ENCODE peak calls at places on chromosomes 4 and X, in eight cellular contexts. E is EH; R is stimulated activated CD4-positive, alpha-beta T cell treated with anti-CD3 and anti-CD28 coated beads, TNF-alpha, amount 100 ng/mL, for 1 hour; D is IMR-90; P is activated CD4-positive, alpha-beta memory T cell treated with anti-CD3 and anti-CD28 coated beads for 36 hours; N is iPS-NIHi11; K is stimulated activated CD8-positive, alpha-beta memory T cell treated with anti-CD3 and anti-CD28 coated beads, Interleukin-4, amount 100 ng/mL, for 48 hours; C is stomach. W is an unnamed sample.

GRCh38 chr4:38967260-38968095 is 64.7 kb downstream of the TMEM156 start:
- DNase-seq in E (peak), K (no peak), R (no peak), N (no peak), D (peak), P (no peak), C (no peak), W (peak)

GRCh38 chr4:149707862-149708261 is 107.8 kb downstream of the IQCM start:
- DNase-seq in K (no peak), D (no peak), N (no peak), P (no peak), C (no peak), R (no peak), E (no peak), W (no peak)

GRCh38 chrX:141791856-141792255 is 46.3 kb upstream of the MAGEC3 start:
- DNase-seq in D (no peak), P (no peak), R (no peak), C (no peak), E (no peak), K (no peak), N (no peak), W (peak)

GRCh38 chrX:23251043-23251442 is 83.6 kb upstream of the PTCHD1 start:
- DNase-seq in C (no peak), R (no peak), D (no peak), E (no peak), K (no peak), N (no peak), P (no peak), W (no peak)

GRCh38 chr4:3226467-3226866 is 22.5 kb upstream of the MSANTD1 start:
- DNase-seq in K (no peak), D (no peak), C (peak), N (no peak), E (no peak), R (no peak), P (no peak), W (no peak)

GRCh38 chrX:135977611-135978010 is 3.8 kb upstream of the MMGT1 start:
- DNase-seq in E (peak), N (no peak), R (no peak), C (no peak), K (no peak), D (peak), P (no peak), W (peak)

GRCh38 chr4:111126340-111126739 is 503.5 kb upstream of the PITX2 start:
- DNase-seq in E (no peak), C (no peak), K (no peak), P (no peak), R (no peak), D (no peak), N (no peak), W (no peak)

GRCh38 chr4:101346312-101346561 is 1.1 kb downstream of the PPP3CA start:
- DNase-seq in C (no peak), P (peak), D (no peak), R (no peak), E (no peak), N (peak), K (no peak), W (no peak)

GRCh38 chrX:112768563-112768962 is 72.1 kb downstream of the AMOT start:
- DNase-seq in E (no peak), N (no peak), D (no peak), C (no peak), P (no peak), R (no peak), K (no peak), W (no peak)

GRCh38 chrX:153469811-153470410 is 465 bp downstream of the HAUS7 start:
- DNase-seq in D (peak), C (no peak), R (no peak), K (peak), N (peak), E (peak), P (peak), W (peak)

GRCh38 chrX:55056820-55057690 is 17.8 kb upstream of the PAGE2B start:
- DNase-seq in D (peak), K (no peak), E (peak), P (peak), R (peak), N (no peak), C (no peak), W (peak)

GRCh38 chr4:126687655-126688358 is 945.0 kb upstream of the INTU start:
- DNase-seq in R (no peak), K (no peak), N (no peak), E (no peak), D (peak), C (no peak), P (no peak), W (no peak)

GRCh38 chrX:39453847-39454645 is 643.7 kb downstream of the BCOR start:
- DNase-seq in N (no peak), K (no peak), C (no peak), E (no peak), P (no peak), R (no peak), D (no peak), W (no peak)

GRCh38 chrX:11427082-11428033 is 134.1 kb downstream of the AMELX start:
- DNase-seq in C (peak), N (no peak), E (peak), R (no peak), P (no peak), D (no peak), K (peak), W (no peak)

GRCh38 chr4:35802644-35803043 is 441.7 kb downstream of the ARAP2 start:
- DNase-seq in C (no peak), E (no peak), P (no peak), N (no peak), R (no peak), D (no peak), K (no peak), W (no peak)

GRCh38 chrX:129540068-129540653 is at the start of gene OCRL:
- DNase-seq in D (peak), R (no peak), E (peak), C (peak), P (peak), N (peak), K (peak), W (peak)

GRCh38 chrX:110944323-110944761 is 148.7 kb upstream of the CHRDL1 start:
- DNase-seq in N (peak), K (no peak), C (peak), E (no peak), R (no peak), D (no peak), P (no peak), W (no peak)

GRCh38 chrX:42755820-42756219 is 22.1 kb downstream of the PPP1R2C start:
- DNase-seq in R (no peak), N (no peak), D (peak), P (no peak), E (peak), K (no peak), C (no peak), W (peak)